ENCODE peak calls at places on chromosomes 13 and 19, in four cellular contexts. K is pancreas, V is colonic mucosa, N is upper lobe of left lung. R is an unnamed sample.
A peak's percentile ranks its signal among the peaks of the same experiment; 100 is the strongest.

GRCh38 chr13:44112700-44113329 is 233.1 kb downstream of the LACC1 start:
- DNase-seq in K (no peak), V (no peak), N (no peak), R (no peak)

GRCh38 chr19:16160943-16161560 is 12.3 kb downstream of the CIB3 start:
- DNase-seq in K (no peak), V (peak; percentile 24), N (no peak), R (no peak)

GRCh38 chr13:109833071-109833470 is 46.7 kb upstream of the IRS2 start:
- DNase-seq in K (no peak), V (no peak), N (no peak), R (no peak)

GRCh38 chr19:18537431-18537830 is 5.9 kb downstream of the FKBP8 start:
- DNase-seq in K (no peak), V (no peak), N (no peak), R (no peak)

GRCh38 chr13:29566206-29566605 is 29.3 kb downstream of the SLC7A1 start:
- DNase-seq in K (no peak), V (no peak), N (no peak), R (no peak)

GRCh38 chr13:74103196-74103595 is 31.0 kb downstream of the KLF12 start:
- DNase-seq in K (no peak), V (no peak), N (no peak), R (no peak)

GRCh38 chr13:70310720-70311119 is 202.5 kb upstream of the KLHL1 start:
- DNase-seq in K (no peak), V (peak; percentile 21), N (no peak), R (no peak)

GRCh38 chr13:24068472-24068871 is 92.0 kb upstream of the SPATA13 start:
- DNase-seq in K (no peak), V (no peak), N (no peak), R (no peak)

GRCh38 chr19:2083174-2083854 is 12.8 kb downstream of the MOB3A start:
- DNase-seq in K (no peak), V (no peak), N (peak; percentile 63), R (no peak)

GRCh38 chr13:31179241-31179640 is 17.5 kb upstream of the HSPH1 start:
- DNase-seq in K (no peak), V (no peak), N (no peak), R (no peak)

GRCh38 chr13:65508338-65508737 is 1721.8 kb downstream of the PCDH9 start:
- DNase-seq in K (no peak), V (no peak), N (no peak), R (no peak)

GRCh38 chr13:36788276-36788675 is 30.7 kb upstream of the RFXAP start:
- DNase-seq in K (no peak), V (no peak), N (no peak), R (no peak)

GRCh38 chr19:42095814-42096230 is 19.9 kb downstream of the ZNF574 start:
- DNase-seq in K (no peak), V (no peak), N (peak; percentile 83), R (no peak)

GRCh38 chr13:38372818-38373217 is 23.2 kb downstream of the UFM1 start:
- DNase-seq in K (no peak), V (no peak), N (no peak), R (no peak)

GRCh38 chr19:52494518-52494917 is 33.0 kb upstream of the ZNF808 start:
- DNase-seq in K (no peak), V (no peak), N (no peak), R (no peak)

GRCh38 chr13:48542138-48542537 is 9.3 kb upstream of the RCBTB2 start:
- DNase-seq in K (no peak), V (no peak), N (no peak), R (no peak)

GRCh38 chr13:110055089-110055488 is 251.9 kb downstream of the COL4A1 start:
- DNase-seq in K (no peak), V (no peak), N (no peak), R (no peak)

GRCh38 chr13:46846736-46847135 is 49.8 kb upstream of the ESD start:
- DNase-seq in K (no peak), V (no peak), N (no peak), R (no peak)

GRCh38 chr13:110262944-110263343 is 44.0 kb downstream of the COL4A1 start:
- DNase-seq in K (no peak), V (no peak), N (no peak), R (no peak)

GRCh38 chr19:41955521-41955920 is 3.6 kb downstream of the RABAC1 start:
- DNase-seq in K (no peak), V (no peak), N (peak; percentile 32), R (no peak)

GRCh38 chr19:7680606-7681335 is at the start of gene TRAPPC5:
- DNase-seq in K (peak; percentile 91), V (peak; percentile 87), N (peak; percentile 98), R (peak; percentile 83)

GRCh38 chr13:32838985-32839384 is 177.2 kb upstream of the KL start:
- DNase-seq in K (no peak), V (no peak), N (no peak), R (peak; percentile 18)

GRCh38 chr19:14149509-14149994 is 13.2 kb upstream of the ASF1B start:
- DNase-seq in K (no peak), V (peak; percentile 80), N (peak; percentile 94), R (peak; percentile 83)

GRCh38 chr19:44912854-44913253 is 1.6 kb upstream of the APOC1 start:
- DNase-seq in K (no peak), V (no peak), N (no peak), R (peak; percentile 36)

GRCh38 chr19:3575260-3575741 is 2.6 kb downstream of the HMG20B start:
- DNase-seq in K (no peak), V (peak; percentile 28), N (no peak), R (no peak)

DNA sequence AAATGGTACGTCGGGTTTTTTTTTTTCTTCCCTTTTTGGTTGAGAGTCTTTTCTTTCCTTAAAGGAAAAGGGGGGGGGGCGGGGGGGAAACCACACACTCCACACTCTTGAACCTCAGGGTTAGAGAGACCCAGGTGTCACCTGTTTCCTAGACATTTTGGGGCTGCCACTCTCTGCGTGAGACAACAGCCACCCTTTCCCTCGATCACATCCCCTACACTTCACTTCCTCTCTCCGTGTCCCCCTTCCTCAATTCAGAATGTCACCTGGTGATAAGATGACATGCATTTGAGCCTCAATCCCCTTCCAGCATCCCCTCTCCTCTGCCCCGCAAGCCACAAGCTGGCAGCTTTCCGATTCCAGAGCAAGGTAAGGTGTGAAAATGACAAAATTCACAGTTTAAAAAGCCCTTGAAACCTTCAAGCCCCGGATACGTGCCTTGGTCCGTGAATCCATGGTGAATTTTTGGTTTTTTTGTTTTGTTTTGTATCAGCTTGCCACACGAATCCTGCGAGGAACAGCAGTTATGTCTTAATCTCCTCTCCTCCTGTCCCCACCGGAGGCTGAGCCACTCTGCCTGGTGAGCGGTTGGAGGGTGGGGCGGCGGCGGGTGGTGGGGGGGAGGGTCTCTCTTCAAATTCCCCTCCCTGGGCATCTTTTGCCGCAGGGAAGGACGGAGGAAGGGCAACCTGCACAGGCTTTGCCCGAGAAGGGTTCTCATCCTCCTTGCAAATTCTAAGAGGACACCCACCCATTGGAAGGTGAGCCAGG is 4.2 kb downstream of the PTPRS start:
- DNase-seq in K (no peak), V (no peak), N (no peak), R (no peak)
- H3K27me3 ChIP-seq in K (no peaks in the 10 kb centered on the region), V (peaks cover 27% of the 10 kb centered on the region), N (peaks cover 19% of the 10 kb centered on the region), R (peaks cover 32% of the 10 kb centered on the region)

GRCh38 chr13:112509190-112509589 is 78.8 kb downstream of the TUBGCP3 start:
- DNase-seq in K (no peak), V (no peak), N (no peak), R (no peak)

GRCh38 chr13:112510987-112511715 is 76.8 kb downstream of the TUBGCP3 start:
- DNase-seq in K (no peak), V (no peak), N (no peak), R (no peak)

GRCh38 chr13:112510002-112510780 is 77.8 kb downstream of the TUBGCP3 start:
- DNase-seq in K (no peak), V (no peak), N (no peak), R (no peak)

DNA sequence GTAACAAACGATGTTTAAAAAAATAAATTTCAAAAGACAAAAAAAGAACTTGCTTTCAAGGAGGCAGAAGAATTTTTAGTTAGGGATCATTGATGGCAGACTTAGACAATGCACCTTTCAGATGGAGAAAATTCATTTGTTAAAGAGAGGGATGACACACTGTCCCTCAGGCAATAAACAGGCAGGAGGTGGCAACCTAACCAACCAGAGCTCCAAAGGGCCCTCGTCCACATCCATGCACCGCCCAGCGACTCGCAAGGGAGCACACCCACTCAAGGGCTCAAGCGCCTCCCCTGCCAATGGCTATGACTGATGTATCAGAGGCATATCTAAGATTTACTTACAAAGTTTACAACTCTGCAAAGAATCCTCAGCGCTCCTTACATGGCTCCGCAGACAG is 81.9 kb downstream of the TUBGCP3 start:
- DNase-seq in K (no peak), V (no peak), N (no peak), R (no peak)
- H3K27me3 ChIP-seq in K (no peaks in the 10 kb centered on the region), V (no peaks in the 10 kb centered on the region), N (no peaks in the 10 kb centered on the region), R (no peaks in the 10 kb centered on the region)

GRCh38 chr19:38539751-38540150 is 78.0 kb downstream of the MAP4K1 start:
- DNase-seq in K (no peak), V (no peak), N (no peak), R (no peak)
- H3K27me3 ChIP-seq in K (no peaks in the 10 kb centered on the region), V (no peaks in the 10 kb centered on the region), N (no peaks in the 10 kb centered on the region), R (no peaks in the 10 kb centered on the region)

DNA sequence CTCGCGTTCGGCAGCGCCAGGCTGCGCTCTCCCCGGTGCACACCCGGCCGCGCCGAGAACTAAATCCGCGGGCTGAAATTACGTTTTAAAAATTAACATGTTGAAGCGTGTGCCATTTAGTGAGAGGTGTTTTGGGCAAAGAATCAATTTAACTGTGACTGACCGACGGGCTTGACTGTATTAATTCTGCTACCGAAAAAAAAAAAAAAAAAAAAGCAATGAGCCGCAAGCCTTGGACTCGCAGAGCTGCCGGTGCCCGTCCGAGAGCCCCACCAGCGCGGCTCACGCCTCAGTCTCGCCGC is 9.6 kb upstream of the SOX1 start:
- DNase-seq in K (no peak), V (no peak), N (no peak), R (no peak)
- H3K27me3 ChIP-seq in K (peaks cover 6% of the 10 kb centered on the region), V (peaks cover 99% of the 10 kb centered on the region), N (peaks cover 32% of the 10 kb centered on the region), R (peaks cover 9% of the 10 kb centered on the region)

DNA sequence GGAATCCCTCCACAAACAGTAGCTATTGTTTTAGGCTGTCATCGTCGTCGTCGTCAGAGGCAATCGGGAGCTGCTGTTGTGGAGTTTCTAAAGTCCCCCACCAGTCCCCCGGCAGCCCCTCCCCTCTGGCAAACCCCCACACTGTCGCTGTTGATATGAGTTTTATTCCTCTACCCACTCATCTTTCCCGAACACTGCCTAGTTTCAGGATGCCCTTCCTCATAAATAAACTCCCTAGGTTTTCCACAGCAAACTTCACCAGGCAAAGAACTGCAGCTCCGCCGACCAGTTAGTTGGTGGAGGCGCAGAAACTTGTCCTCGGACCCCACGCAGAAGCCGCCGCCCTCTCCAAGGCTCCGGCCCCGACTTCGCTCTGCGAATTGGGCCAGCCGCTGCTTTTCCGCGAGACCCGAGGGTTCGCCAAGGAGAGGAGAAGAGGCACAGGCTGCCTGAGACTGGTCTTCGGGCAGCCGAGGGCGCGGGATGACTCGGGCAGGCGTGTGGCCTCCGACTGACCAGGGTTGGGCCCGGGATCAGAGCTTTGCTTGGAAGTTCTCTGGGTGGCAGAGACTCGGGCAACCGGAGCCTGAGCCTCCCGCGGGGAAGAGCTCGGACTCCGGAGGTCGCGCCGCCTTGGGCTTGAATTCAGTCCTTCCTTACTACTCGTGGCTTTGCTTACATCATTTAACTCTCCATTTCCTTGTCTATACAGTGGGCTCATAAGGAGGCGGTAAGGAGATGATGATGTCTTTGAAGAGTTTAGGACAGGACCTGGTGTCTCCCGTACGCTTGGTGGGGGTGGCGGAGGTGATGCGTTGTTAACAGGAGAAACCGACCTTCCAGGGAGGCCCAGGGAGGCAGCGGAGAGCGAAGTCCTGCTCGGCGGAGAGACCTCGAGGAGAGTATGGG is 7.9 kb downstream of the PDX1 start:
- DNase-seq in K (no peak), V (no peak), N (peak; percentile 67), R (no peak)
- H3K27me3 ChIP-seq in K (no peaks in the 10 kb centered on the region), V (peaks cover 82% of the 10 kb centered on the region), N (peaks cover 11% of the 10 kb centered on the region), R (peaks cover 86% of the 10 kb centered on the region)

GRCh38 chr13:20178156-20178555 is 14.6 kb downstream of the GJB2 start:
- DNase-seq in K (no peak), V (no peak), N (no peak), R (no peak)
- H3K27me3 ChIP-seq in K (no peaks in the 10 kb centered on the region), V (peaks cover 10% of the 10 kb centered on the region), N (no peaks in the 10 kb centered on the region), R (peaks cover 42% of the 10 kb centered on the region)

GRCh38 chr13:59016250-59016649 is 1147.5 kb downstream of the DIAPH3 start:
- DNase-seq in K (no peak), V (no peak), N (no peak), R (no peak)
- H3K27me3 ChIP-seq in K (no peaks in the 10 kb centered on the region), V (no peaks in the 10 kb centered on the region), N (no peaks in the 10 kb centered on the region), R (no peaks in the 10 kb centered on the region)